ENCODE peak calls at places on chromosome 4, in seven cellular contexts. Y is GM06990, B is fibroblast of mammary gland, A is hepatocyte, X is sigmoid colon, O is testis, W is OCI-LY7. D is an unnamed sample.

GRCh38 chr4:139951051-139951450 is 202.9 kb downstream of the MAML3 start:
- DNase-seq in A (no peak), Y (no peak), O (no peak), B (peak), X (no peak), W (no peak), D (no peak)

GRCh38 chr4:118836763-118837507 is 1.0 kb upstream of the SEC24D start:
- DNase-seq in W (peak), X (no peak), O (no peak), A (no peak), Y (no peak), B (no peak), D (no peak)

GRCh38 chr4:75477201-75477600 is 37.0 kb downstream of the RCHY1 start:
- DNase-seq in X (no peak), W (no peak), Y (no peak), A (no peak), B (peak), O (no peak), D (no peak)

GRCh38 chr4:113012776-113013175 is 36.7 kb upstream of the ANK2 start:
- DNase-seq in B (no peak), Y (no peak), O (no peak), X (no peak), A (peak), W (no peak), D (no peak)

GRCh38 chr4:148021706-148022105 is 289.8 kb downstream of the ARHGAP10 start:
- DNase-seq in W (no peak), A (no peak), O (no peak), Y (no peak), B (no peak), X (no peak), D (no peak)

GRCh38 chr4:167210166-167210565 is 24.1 kb downstream of the SPOCK3 start:
- DNase-seq in Y (no peak), W (no peak), B (no peak), O (no peak), X (no peak), A (no peak), D (no peak)

GRCh38 chr4:48290146-48290772 is 20.6 kb upstream of the TEC start:
- DNase-seq in W (peak), A (peak), B (peak), O (no peak), Y (no peak), X (no peak), D (no peak)

GRCh38 chr4:34619531-34620109 is 1624.7 kb downstream of the ARAP2 start:
- DNase-seq in B (peak), A (peak), O (no peak), W (no peak), Y (no peak), X (no peak), D (peak)

GRCh38 chr4:182897601-182898478 is 19.3 kb downstream of the DCTD start:
- DNase-seq in X (no peak), Y (no peak), B (no peak), W (no peak), A (peak), O (no peak), D (no peak)

GRCh38 chr4:101417046-101417445 is 69.7 kb upstream of the PPP3CA start:
- DNase-seq in W (no peak), Y (no peak), B (no peak), A (no peak), O (no peak), X (no peak), D (no peak)

GRCh38 chr4:87973283-87974169 is 2.0 kb upstream of the SPP1 start:
- DNase-seq in W (peak), B (peak), Y (no peak), X (no peak), O (peak), A (peak), D (peak)

GRCh38 chr4:152460488-152460887 is 75.4 kb downstream of the FBXW7 start:
- DNase-seq in O (no peak), A (peak), Y (no peak), X (no peak), W (peak), B (peak), D (peak)

GRCh38 chr4:19944806-19945205 is 306.9 kb upstream of the SLIT2 start:
- DNase-seq in A (no peak), W (no peak), X (no peak), B (no peak), O (no peak), Y (no peak), D (peak)

GRCh38 chr4:177717407-177717806 is 275.2 kb upstream of the AGA start:
- DNase-seq in X (no peak), O (no peak), B (no peak), W (no peak), Y (no peak), A (no peak), D (no peak)

GRCh38 chr4:184514121-184514988 is 40.0 kb upstream of the IRF2 start:
- DNase-seq in O (peak), Y (peak), W (no peak), X (peak), A (peak), B (peak), D (peak)

GRCh38 chr4:183099537-183100297 is 660 bp downstream of the WWC2 start:
- DNase-seq in Y (no peak), A (peak), O (peak), B (no peak), X (peak), W (no peak), D (no peak)

GRCh38 chr4:114599231-114600065 is 841 bp downstream of the UGT8 start:
- DNase-seq in Y (peak), B (no peak), A (peak), X (no peak), W (peak), O (peak), D (no peak)

GRCh38 chr4:120773641-120774040 is 148.9 kb downstream of the PRDM5 start:
- DNase-seq in A (no peak), X (no peak), Y (no peak), W (peak), B (no peak), O (no peak), D (no peak)

GRCh38 chr4:53586121-53586816 is 5.0 kb downstream of the LNX1 start:
- DNase-seq in B (peak), A (no peak), Y (no peak), X (no peak), O (no peak), W (no peak), D (peak)

GRCh38 chr4:99467908-99468307 is 32.8 kb upstream of the ADH7 start:
- DNase-seq in W (no peak), A (no peak), B (no peak), Y (no peak), O (no peak), X (no peak), D (no peak)

GRCh38 chr4:182643801-182644311 is 273.3 kb downstream of the DCTD start:
- DNase-seq in O (no peak), B (peak), Y (no peak), X (no peak), W (no peak), A (no peak), D (peak)

GRCh38 chr4:13547563-13548041 is 3.3 kb upstream of the NKX3-2 start:
- DNase-seq in Y (no peak), B (no peak), A (peak), O (no peak), X (peak), W (peak), D (no peak)

GRCh38 chr4:13546374-13546854 is 2.1 kb upstream of the NKX3-2 start:
- DNase-seq in Y (no peak), W (no peak), B (no peak), O (no peak), X (no peak), A (no peak), D (no peak)

GRCh38 chr4:13548984-13549546 is 4.8 kb upstream of the NKX3-2 start:
- DNase-seq in W (peak), X (peak), B (peak), O (peak), A (peak), Y (peak), D (peak)

GRCh38 chr4:13546855-13547562 is 2.7 kb upstream of the NKX3-2 start:
- DNase-seq in Y (no peak), X (peak), O (no peak), A (peak), W (peak), B (no peak), D (no peak)

GRCh38 chr4:13548059-13548983 is 4.0 kb upstream of the NKX3-2 start:
- DNase-seq in W (no peak), A (no peak), X (peak), B (no peak), Y (no peak), O (no peak), D (peak)
- H3K4me3 ChIP-seq in W (peak), A (peak), X (peak), B (no peak), Y (peak), O (peak), D (no peak)

DNA sequence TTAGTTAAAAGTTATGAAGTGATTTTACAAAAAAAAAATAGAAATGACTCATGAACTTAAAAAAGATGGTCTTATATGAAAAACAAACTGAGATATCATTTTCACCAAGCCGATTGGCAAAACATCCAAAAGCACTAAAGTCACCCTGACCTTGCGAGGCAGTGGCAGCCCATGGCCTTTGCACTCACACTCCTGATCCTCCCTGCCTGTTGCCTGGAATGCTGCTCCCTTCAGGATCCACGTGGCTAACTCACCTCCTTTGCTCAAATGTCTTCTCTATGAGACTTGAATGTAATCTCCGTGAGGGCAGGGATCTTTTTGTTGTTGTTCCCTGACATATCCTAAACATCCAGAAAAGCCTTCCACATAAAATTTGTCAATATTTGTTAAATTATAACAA is 106.4 kb downstream of the RAPGEF2 start:
- DNase-seq in W (no peak), X (no peak), A (no peak), Y (no peak), B (no peak), O (no peak), D (no peak)
- TF ChIP-seq CTCF in W (no peak), X (no peak), A (no peak), Y (no peak), B (no peak), O (no peak), D (no peak)

DNA sequence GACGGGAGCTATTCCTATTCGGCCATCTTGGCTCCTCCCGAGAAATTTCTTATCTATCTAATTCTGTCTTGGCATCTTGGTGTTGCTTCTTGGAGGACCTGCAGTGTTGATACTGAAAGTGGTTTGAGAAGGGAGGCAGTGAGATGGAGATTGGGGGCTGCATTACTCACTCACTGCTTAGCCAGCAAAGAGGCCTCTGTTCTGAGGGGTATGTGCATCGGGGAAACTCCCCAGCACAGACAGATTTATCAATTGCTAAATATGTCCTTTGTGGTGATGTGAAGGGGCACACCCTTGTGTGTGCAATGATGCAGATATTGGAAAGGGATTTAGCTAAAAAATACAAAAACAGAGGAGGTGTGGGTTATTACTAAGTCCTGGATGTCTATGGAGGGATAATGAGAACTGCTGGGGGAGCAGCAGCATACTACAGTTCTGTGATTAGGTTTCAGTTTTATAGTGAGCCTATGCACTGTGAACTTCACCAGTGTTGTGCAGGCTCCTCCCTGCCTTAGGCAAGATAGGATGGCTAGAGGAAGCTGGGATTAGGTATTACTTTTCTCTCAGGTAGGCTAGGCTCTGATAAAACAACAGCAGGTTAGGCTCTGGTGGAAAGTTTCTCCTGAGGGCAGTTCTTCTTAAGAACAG is 279.0 kb downstream of the HS3ST1 start:
- DNase-seq in O (no peak), A (no peak), W (no peak), X (no peak), B (no peak), Y (no peak), D (no peak)
- H3K4me3 ChIP-seq in O (no peak), A (no peak), W (no peak), X (no peak), B (no peak), Y (no peak), D (no peak)

DNA sequence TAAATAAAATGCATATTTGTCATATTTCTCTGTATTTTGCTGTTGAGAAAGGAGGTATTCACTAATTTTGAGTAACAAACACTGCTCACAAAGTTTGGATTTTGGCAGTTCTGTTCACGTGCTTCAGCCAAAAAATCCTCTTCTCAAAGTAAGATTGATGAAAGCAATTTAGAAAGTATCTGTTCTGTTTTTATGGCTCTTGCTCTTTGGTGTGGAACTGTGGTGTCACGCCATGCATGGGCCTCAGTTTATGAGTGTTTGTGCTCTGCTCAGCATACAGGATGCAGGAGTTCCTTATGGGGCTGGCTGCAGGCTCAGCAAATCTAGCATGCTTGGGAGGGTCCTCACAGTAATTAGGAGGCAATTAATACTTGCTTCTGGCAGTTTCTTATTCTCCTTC is 3.3 kb downstream of the HTT start:
- DNase-seq in X (no peak), O (no peak), W (peak), B (no peak), A (no peak), Y (peak), D (no peak)
- TF ChIP-seq CTCF in X (no peak), O (no peak), W (no peak), B (no peak), A (no peak), Y (no peak), D (no peak)

GRCh38 chr4:68906238-68907137 is 45.1 kb downstream of the UGT2A3 start:
- DNase-seq in W (no peak), B (no peak), A (peak), X (no peak), O (peak), Y (no peak), D (no peak)
- H3K4me3 ChIP-seq in W (no peak), B (no peak), A (peak), X (no peak), O (no peak), Y (no peak), D (no peak)

D was measured in foreskin fibroblast.